ENCODE peak calls at places on chromosomes 4 and X, in four cellular contexts. A is NCI-H748 treated with DMSO at 0.1 percent for 48 hours; D is stimulated activated CD4-positive, alpha-beta T cell treated with anti-CD3 and anti-CD28 coated beads, Interleukin-12 subunit alpha, Interleukin-12 subunit beta, amount 100 ng/mL, for 4 hours; K is stimulated activated naive B cell treated with anti-CD40 and anti-IgM and Interleukin-4, amounts not matched to agents 10 μg/mL and 1 μg/mL and 100 μg/mL, for 72 hours. M is an unnamed sample.

GRCh38 chr4:149604827-149605226 is 210.8 kb downstream of the IQCM start:
- DNase-seq in K (no peak), A (no peak), D (no peak), M (no peak)

GRCh38 chr4:83139514-83140156 is 25.1 kb upstream of the PLAC8 start:
- DNase-seq in D (no peak), A (no peak), K (no peak), M (no peak)

GRCh38 chr4:113756005-113756410 is 5.5 kb downstream of the CAMK2D start:
- DNase-seq in K (no peak), A (no peak), D (no peak), M (no peak)

GRCh38 chrX:152656087-152656486 is 18.4 kb downstream of the GABRQ start:
- DNase-seq in A (no peak), D (no peak), K (no peak), M (no peak)

GRCh38 chr4:188620608-188621007 is 481.4 kb downstream of the TRIML1 start:
- DNase-seq in D (no peak), A (no peak), K (no peak), M (no peak)

GRCh38 chr4:120156115-120156718 is 89.6 kb upstream of the MAD2L1 start:
- DNase-seq in A (peak; percentile 4), D (no peak), K (peak; percentile 4), M (peak; percentile 59)

GRCh38 chr4:52873191-52873590 is 11.1 kb downstream of the RASL11B start:
- DNase-seq in D (no peak), A (no peak), K (no peak), M (no peak)

GRCh38 chr4:41728571-41728908 is 20.0 kb downstream of the PHOX2B start:
- DNase-seq in K (no peak), D (no peak), A (no peak), M (no peak)

GRCh38 chr4:10364194-10364593 is 93.0 kb downstream of the ZNF518B start:
- DNase-seq in D (no peak), A (no peak), K (no peak), M (no peak)

GRCh38 chr4:79050521-79050880 is 111.3 kb upstream of the PAQR3 start:
- DNase-seq in D (no peak), A (peak; percentile 77), K (no peak), M (peak; percentile 75)

GRCh38 chr4:151442002-151442401 is 33.0 kb downstream of the FHIP1A start:
- DNase-seq in A (no peak), D (no peak), K (no peak), M (no peak)

GRCh38 chrX:6545712-6546111 is 10.8 kb upstream of the VCX3A start:
- DNase-seq in D (no peak), A (no peak), K (no peak), M (no peak)